ENCODE peak calls at places on chromosomes 16 and 17, in five cellular contexts. One of them, this sample, is unnamed.

GRCh38 chr16:22366889-22367288 is 7.5 kb downstream of the CDR2 start:
- DNase-seq in CD4-positive, alpha-beta memory T cell: no peak
- DNase-seq in fibroblast of lung: no peak
- DNase-seq in cardiac fibroblast: no peak
- DNase-seq in skeletal muscle cell: no peak
- DNase-seq in this sample: no peak

GRCh38 chr17:40485851-40486512 is 15.4 kb downstream of the TNS4 start:
- DNase-seq in CD4-positive, alpha-beta memory T cell: peak
- DNase-seq in fibroblast of lung: peak
- DNase-seq in cardiac fibroblast: peak
- DNase-seq in skeletal muscle cell: peak
- DNase-seq in this sample: peak

GRCh38 chr16:27638833-27639587 is 89.1 kb downstream of the KATNIP start:
- DNase-seq in CD4-positive, alpha-beta memory T cell: no peak
- DNase-seq in fibroblast of lung: no peak
- DNase-seq in cardiac fibroblast: no peak
- DNase-seq in skeletal muscle cell: no peak
- DNase-seq in this sample: no peak

GRCh38 chr17:29619251-29619650 is 3.5 kb downstream of the CORO6 start:
- DNase-seq in CD4-positive, alpha-beta memory T cell: no peak
- DNase-seq in fibroblast of lung: peak
- DNase-seq in cardiac fibroblast: peak
- DNase-seq in skeletal muscle cell: no peak
- DNase-seq in this sample: peak

GRCh38 chr17:47270946-47271705 is 17.5 kb downstream of the ITGB3 start:
- DNase-seq in CD4-positive, alpha-beta memory T cell: no peak
- DNase-seq in fibroblast of lung: no peak
- DNase-seq in cardiac fibroblast: no peak
- DNase-seq in skeletal muscle cell: no peak
- DNase-seq in this sample: no peak

GRCh38 chr16:3003582-3004270 is 9.0 kb upstream of the CLDN9 start:
- DNase-seq in CD4-positive, alpha-beta memory T cell: peak
- DNase-seq in fibroblast of lung: peak
- DNase-seq in cardiac fibroblast: peak
- DNase-seq in skeletal muscle cell: peak
- DNase-seq in this sample: peak

GRCh38 chr16:15575293-15576049 is 67.5 kb downstream of the MARF1 start:
- DNase-seq in CD4-positive, alpha-beta memory T cell: no peak
- DNase-seq in fibroblast of lung: no peak
- DNase-seq in cardiac fibroblast: no peak
- DNase-seq in skeletal muscle cell: no peak
- DNase-seq in this sample: no peak

GRCh38 chr17:33750943-33751701 is 458.0 kb upstream of the ASIC2 start:
- DNase-seq in CD4-positive, alpha-beta memory T cell: peak
- DNase-seq in fibroblast of lung: peak
- DNase-seq in cardiac fibroblast: peak
- DNase-seq in skeletal muscle cell: peak
- DNase-seq in this sample: peak

GRCh38 chr17:39236981-39237441 is 11.3 kb upstream of the STAC2 start:
- DNase-seq in CD4-positive, alpha-beta memory T cell: no peak
- DNase-seq in fibroblast of lung: no peak
- DNase-seq in cardiac fibroblast: no peak
- DNase-seq in skeletal muscle cell: no peak
- DNase-seq in this sample: no peak

GRCh38 chr17:20073056-20073979 is 64.2 kb downstream of the SPECC1 start:
- DNase-seq in CD4-positive, alpha-beta memory T cell: peak
- DNase-seq in fibroblast of lung: peak
- DNase-seq in cardiac fibroblast: peak
- DNase-seq in skeletal muscle cell: no peak
- DNase-seq in this sample: peak

GRCh38 chr17:42276359-42276608 is at the start of gene STAT5B:
- DNase-seq in CD4-positive, alpha-beta memory T cell: peak
- DNase-seq in fibroblast of lung: peak
- DNase-seq in cardiac fibroblast: peak
- DNase-seq in skeletal muscle cell: no peak
- DNase-seq in this sample: peak

DNA sequence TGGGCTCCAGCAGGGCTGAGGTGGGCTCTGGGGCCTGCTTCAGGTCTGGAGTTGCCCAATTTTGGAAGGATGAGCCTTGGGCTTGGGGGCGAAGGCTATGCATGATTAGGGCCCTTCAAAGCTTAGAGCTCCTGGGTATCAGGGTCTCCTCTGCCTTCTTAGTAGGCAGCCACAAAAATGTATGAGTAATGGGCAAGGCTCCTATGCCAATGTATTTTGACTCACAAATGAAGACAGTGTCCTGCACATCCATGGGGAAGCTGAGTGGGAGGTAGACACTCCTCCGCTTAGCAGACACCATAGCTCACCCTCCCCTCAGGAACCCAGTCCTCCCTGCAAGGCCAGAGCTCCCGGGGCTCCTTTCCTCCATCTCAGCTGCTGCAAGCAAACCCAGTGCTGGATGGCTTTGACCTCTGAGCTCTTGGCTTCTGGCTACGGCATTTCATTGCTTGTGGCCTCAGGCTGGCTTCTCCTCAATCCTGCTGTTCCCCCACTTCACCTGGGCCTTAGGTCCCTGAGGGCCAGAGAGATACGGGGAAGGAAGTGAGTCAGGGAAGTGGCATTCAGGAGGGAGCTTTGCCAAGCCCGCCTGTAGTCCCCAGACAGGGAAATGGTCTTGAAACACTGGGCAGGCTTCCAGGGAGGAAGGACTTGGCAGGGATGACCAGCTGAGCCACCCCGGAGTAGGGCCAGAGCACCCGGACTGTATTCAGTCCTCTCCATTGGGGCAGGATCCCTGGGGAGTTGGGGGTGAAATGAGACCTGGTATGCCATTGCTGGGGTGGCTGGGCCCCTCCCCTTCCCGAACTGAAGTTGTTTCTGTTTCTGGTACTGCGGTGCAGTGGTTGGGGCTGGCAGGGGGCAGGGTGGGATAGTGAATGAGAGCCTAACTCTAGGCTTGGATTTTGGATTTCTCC is 4.4 kb downstream of the ABCC3 start:
- DNase-seq in CD4-positive, alpha-beta memory T cell: no peak
- DNase-seq in fibroblast of lung: peak
- DNase-seq in cardiac fibroblast: peak
- DNase-seq in skeletal muscle cell: peak
- DNase-seq in this sample: peak
- H3K4me3 ChIP-seq in CD4-positive, alpha-beta memory T cell: no peak
- H3K4me3 ChIP-seq in fibroblast of lung: no peak
- H3K4me3 ChIP-seq in cardiac fibroblast: no peak
- H3K4me3 ChIP-seq in skeletal muscle cell: no peak
- H3K4me3 ChIP-seq in this sample: no peak

GRCh38 chr17:48622857-48623256 is 3.3 kb downstream of the HOXB9 start:
- DNase-seq in CD4-positive, alpha-beta memory T cell: no peak
- DNase-seq in fibroblast of lung: no peak
- DNase-seq in cardiac fibroblast: no peak
- DNase-seq in skeletal muscle cell: no peak
- DNase-seq in this sample: no peak
- H3K4me3 ChIP-seq in CD4-positive, alpha-beta memory T cell: no peak
- H3K4me3 ChIP-seq in fibroblast of lung: no peak
- H3K4me3 ChIP-seq in cardiac fibroblast: no peak
- H3K4me3 ChIP-seq in skeletal muscle cell: no peak
- H3K4me3 ChIP-seq in this sample: no peak

DNA sequence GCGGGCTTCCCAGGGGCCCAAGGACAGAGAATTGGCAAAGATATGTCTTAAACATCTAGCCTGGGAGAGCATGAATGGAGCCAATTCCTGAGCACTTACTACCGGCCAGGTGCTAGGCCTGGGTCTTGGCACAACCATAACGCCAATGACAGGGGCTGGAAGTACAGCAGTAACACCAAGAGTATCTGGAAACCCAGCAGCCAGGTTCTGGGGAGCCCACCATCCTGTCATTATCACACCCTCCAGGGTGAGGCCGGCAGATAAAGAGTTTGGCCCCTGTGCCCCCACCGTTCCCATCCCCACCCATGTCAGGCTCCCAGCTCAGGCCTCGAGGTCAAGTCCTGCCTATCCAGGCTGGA is 512 bp upstream of the TMC8 start:
- DNase-seq in CD4-positive, alpha-beta memory T cell: no peak
- DNase-seq in fibroblast of lung: no peak
- DNase-seq in cardiac fibroblast: no peak
- DNase-seq in skeletal muscle cell: no peak
- DNase-seq in this sample: no peak
- H3K4me3 ChIP-seq in CD4-positive, alpha-beta memory T cell: peak
- H3K4me3 ChIP-seq in fibroblast of lung: no peak
- H3K4me3 ChIP-seq in cardiac fibroblast: no peak
- H3K4me3 ChIP-seq in skeletal muscle cell: no peak
- H3K4me3 ChIP-seq in this sample: no peak

DNA sequence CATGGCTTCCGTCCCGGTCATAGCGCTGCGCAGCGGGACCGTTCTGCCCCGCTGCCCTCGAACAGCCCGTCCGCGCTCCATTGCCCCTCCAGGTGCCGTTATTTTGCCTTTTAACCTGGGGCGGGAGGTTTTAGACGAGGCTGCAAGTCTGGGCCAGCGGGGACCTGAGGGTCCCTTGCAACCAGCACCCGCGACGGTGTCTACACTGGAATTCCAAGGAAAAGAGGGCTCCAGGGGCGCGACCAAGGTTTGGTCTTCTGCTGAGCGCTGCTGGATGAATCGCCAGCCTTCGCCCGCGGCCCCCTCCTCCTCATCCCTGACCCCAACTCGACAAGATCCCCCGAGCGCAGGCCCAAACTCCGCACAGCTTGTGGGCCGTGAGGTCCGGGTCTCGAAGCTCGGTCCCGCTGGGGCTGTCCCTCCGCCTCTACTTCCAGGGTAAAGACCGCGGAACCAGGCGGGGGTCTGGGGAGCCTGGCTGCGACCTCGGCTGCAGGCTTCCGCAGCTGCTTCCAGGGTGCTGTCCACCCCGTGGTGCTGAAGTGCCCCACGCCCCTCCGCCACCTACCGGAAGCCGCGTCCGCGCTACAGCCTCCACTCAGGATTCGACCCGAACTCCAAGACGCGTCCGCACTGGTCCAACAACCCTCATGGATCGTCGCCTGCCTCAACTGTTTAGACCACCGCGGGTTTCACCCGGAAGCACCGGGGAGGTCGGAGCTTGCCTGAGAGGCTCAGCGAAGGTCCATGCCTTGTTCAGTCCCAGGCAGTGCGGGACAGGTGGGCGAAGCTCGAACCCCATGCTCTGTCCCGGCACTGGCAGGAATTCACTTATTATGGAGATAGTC is 10.1 kb upstream of the CA4 start:
- DNase-seq in CD4-positive, alpha-beta memory T cell: peak
- DNase-seq in fibroblast of lung: peak
- DNase-seq in cardiac fibroblast: peak
- DNase-seq in skeletal muscle cell: no peak
- DNase-seq in this sample: peak
- H3K4me3 ChIP-seq in CD4-positive, alpha-beta memory T cell: no peak
- H3K4me3 ChIP-seq in fibroblast of lung: no peak
- H3K4me3 ChIP-seq in cardiac fibroblast: peak
- H3K4me3 ChIP-seq in skeletal muscle cell: peak
- H3K4me3 ChIP-seq in this sample: peak

DNA sequence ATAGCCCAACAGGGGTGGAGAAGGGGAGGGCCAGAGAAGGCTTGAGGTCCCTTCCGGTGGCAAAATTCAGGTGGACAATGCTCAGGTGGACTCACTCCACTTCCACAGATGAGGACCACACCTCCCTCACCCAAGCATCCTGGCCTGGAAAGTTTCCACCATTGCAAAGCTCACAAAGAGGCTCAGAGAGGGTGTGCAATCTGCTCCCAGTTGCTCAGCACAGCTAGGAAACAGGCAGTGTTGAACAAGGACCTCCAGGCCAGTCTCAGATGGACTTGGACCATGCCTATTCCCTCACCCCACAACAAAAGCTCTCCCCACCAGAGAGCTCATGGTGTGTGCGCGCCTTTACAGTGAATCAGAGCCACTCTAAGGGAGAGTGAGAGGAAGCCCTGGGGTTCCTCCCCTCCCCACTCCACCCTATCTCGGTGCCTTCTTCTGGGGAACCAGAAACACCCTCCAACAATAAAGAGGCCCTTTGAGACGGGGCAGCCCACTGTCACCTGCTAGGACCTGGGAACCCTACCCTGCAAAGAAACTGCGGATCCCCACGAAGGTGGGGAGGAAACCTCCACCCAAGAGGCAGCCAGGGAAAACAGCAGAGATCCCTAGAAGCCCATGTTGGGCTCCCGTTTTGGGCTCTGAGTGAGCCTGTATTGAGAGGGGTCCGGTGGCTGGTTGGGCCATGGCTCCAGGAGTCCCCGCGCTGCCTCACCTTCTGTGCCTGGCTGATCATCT is 1.6 kb downstream of the FAM83G start:
- DNase-seq in CD4-positive, alpha-beta memory T cell: no peak
- DNase-seq in fibroblast of lung: peak
- DNase-seq in cardiac fibroblast: peak
- DNase-seq in skeletal muscle cell: no peak
- DNase-seq in this sample: peak
- H3K4me3 ChIP-seq in CD4-positive, alpha-beta memory T cell: no peak
- H3K4me3 ChIP-seq in fibroblast of lung: peak
- H3K4me3 ChIP-seq in cardiac fibroblast: peak
- H3K4me3 ChIP-seq in skeletal muscle cell: peak
- H3K4me3 ChIP-seq in this sample: peak

GRCh38 chr17:73297934-73298861 is 13.6 kb downstream of the CDC42EP4 start:
- DNase-seq in CD4-positive, alpha-beta memory T cell: no peak
- DNase-seq in fibroblast of lung: no peak
- DNase-seq in cardiac fibroblast: no peak
- DNase-seq in skeletal muscle cell: no peak
- DNase-seq in this sample: no peak
- H3K4me3 ChIP-seq in CD4-positive, alpha-beta memory T cell: no peak
- H3K4me3 ChIP-seq in fibroblast of lung: no peak
- H3K4me3 ChIP-seq in cardiac fibroblast: no peak
- H3K4me3 ChIP-seq in skeletal muscle cell: no peak
- H3K4me3 ChIP-seq in this sample: no peak

DNA sequence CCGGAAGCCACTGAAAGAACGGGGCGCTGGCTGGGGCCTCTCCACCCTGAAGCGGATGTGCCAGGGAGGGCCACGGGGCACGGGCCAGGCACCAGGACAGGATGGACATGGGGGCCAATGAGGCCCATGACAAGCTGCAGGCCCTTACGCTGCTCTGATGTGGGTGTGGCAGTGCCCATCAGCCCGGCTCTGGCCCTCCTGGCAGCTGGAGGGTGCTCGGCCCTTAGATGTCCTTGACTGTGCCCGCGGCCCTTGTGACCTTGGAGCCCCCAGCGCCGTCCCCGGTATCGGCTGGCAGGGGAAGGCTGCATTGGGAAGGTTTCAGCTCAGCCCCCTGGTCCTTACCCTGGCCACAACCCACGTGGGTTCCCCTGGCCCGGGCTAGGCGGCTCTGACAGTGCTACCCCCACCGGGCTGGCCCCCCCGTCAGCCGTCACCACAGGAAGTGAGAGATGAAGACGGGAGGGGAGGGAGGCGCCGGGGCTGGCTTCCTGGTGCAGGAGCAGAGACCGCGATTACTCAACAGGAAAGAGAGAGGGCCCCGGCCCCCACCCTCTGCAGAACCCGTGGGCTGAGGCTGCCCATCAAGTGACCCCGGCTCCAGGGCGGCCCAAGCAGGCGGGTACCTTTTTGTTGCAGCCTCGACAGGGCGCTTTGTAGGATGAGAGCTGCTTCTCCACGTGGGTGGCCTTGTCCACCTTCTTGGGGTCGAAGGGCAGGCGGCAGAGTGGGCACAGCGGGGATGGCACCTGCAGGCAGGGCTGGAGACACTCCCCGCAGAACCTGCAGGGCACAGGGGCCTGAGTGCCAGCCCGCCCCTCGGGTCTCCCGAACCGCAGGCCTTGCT is 5.3 kb downstream of the RNF166 start:
- DNase-seq in CD4-positive, alpha-beta memory T cell: peak
- DNase-seq in fibroblast of lung: peak
- DNase-seq in cardiac fibroblast: peak
- DNase-seq in skeletal muscle cell: peak
- DNase-seq in this sample: peak
- H3K4me3 ChIP-seq in CD4-positive, alpha-beta memory T cell: peak
- H3K4me3 ChIP-seq in fibroblast of lung: no peak
- H3K4me3 ChIP-seq in cardiac fibroblast: no peak
- H3K4me3 ChIP-seq in skeletal muscle cell: no peak
- H3K4me3 ChIP-seq in this sample: peak